ENCODE peak calls at places on chromosome 13, in four cellular contexts. W is Panc1, X is breast epithelium, A is suprapubic skin. E is an unnamed sample.
A peak's percentile ranks its signal among the peaks of the same experiment; 100 is the strongest.

GRCh38 chr13:33691980-33692379 is 126.0 kb upstream of the RFC3 start:
- DNase-seq in W (no peak), X (no peak), A (no peak), E (no peak)

GRCh38 chr13:52067237-52067636 is 42.7 kb downstream of the UTP14C start:
- DNase-seq in W (no peak), X (no peak), A (no peak), E (no peak)

GRCh38 chr13:30829788-30830637 is 76.1 kb upstream of the MEDAG start:
- DNase-seq in W (no peak), X (no peak), A (no peak), E (no peak)

GRCh38 chr13:107170270-107170931 is 602.5 kb upstream of the ARGLU1 start:
- DNase-seq in W (no peak), X (no peak), A (no peak), E (no peak)

GRCh38 chr13:33224686-33225085 is 60.9 kb downstream of the STARD13 start:
- DNase-seq in W (no peak), X (no peak), A (no peak), E (no peak)

GRCh38 chr13:25901460-25902376 is 150.1 kb downstream of the SHISA2 start:
- DNase-seq in W (peak; percentile 18), X (no peak), A (no peak), E (no peak)

GRCh38 chr13:53501387-53501786 is 472.8 kb downstream of the OLFM4 start:
- DNase-seq in W (no peak), X (no peak), A (no peak), E (no peak)

GRCh38 chr13:48297131-48297786 is 6.3 kb upstream of the RB1 start:
- DNase-seq in W (no peak), X (no peak), A (no peak), E (no peak)

GRCh38 chr13:28753208-28753892 is 34.6 kb upstream of the SLC46A3 start:
- DNase-seq in W (peak; percentile 8), X (peak; percentile 55), A (no peak), E (no peak)

GRCh38 chr13:30734434-30734833 is 909 bp upstream of the ALOX5AP start:
- DNase-seq in W (no peak), X (no peak), A (no peak), E (no peak)

DNA sequence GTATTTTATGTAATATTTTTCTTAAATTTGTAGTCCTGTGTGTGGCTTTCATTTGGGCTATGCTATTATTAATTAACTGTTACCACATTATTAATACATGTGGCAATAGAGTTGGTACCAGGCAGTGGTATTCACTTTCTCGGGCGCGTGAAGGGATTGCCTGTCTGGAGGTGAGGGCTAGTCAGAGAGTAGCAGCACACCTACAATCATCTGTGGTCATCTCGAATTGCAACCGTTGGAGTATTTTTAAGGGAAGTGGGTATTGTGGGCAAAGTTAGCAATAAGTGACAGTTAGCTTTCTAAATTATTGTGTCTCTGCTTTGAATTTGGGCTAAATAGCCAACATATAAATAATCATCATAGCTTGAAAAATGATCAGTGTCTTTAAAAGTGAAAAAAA is 20.0 kb upstream of the GPR18 start:
- DNase-seq in W (no peak), X (no peak), A (no peak), E (no peak)
- TF ChIP-seq POLR2AphosphoS5 in W (no peak), X (no peak), A (no peak), E (no peak)

GRCh38 chr13:77430377-77430951 is 103.6 kb upstream of the MYCBP2 start:
- DNase-seq in W (no peak), X (no peak), A (no peak), E (no peak)
- TF ChIP-seq POLR2AphosphoS5 in W (no peak), X (no peak), A (no peak), E (no peak)

GRCh38 chr13:46492946-46493345 is 60.0 kb upstream of the LRCH1 start:
- DNase-seq in W (no peak), X (no peak), A (no peak), E (no peak)

GRCh38 chr13:46496086-46496485 is 56.9 kb upstream of the LRCH1 start:
- DNase-seq in W (no peak), X (no peak), A (no peak), E (no peak)

GRCh38 chr13:46495066-46495465 is 57.9 kb upstream of the LRCH1 start:
- DNase-seq in W (no peak), X (no peak), A (no peak), E (no peak)

GRCh38 chr13:46498650-46499049 is 54.3 kb upstream of the LRCH1 start:
- DNase-seq in W (no peak), X (no peak), A (no peak), E (no peak)

GRCh38 chr13:46495647-46496046 is 57.3 kb upstream of the LRCH1 start:
- DNase-seq in W (no peak), X (no peak), A (no peak), E (no peak)
- TF ChIP-seq POLR2AphosphoS5 in W (no peak), X (no peak), A (no peak), E (no peak)

GRCh38 chr13:42275098-42275471 is 3.1 kb downstream of the AKAP11 start:
- DNase-seq in W (no peak), X (no peak), A (no peak), E (no peak)
- TF ChIP-seq POLR2AphosphoS5 in W (no peak), X (no peak), A (no peak), E (no peak)

GRCh38 chr13:44306401-44307192 is 67.0 kb upstream of the SERP2 start:
- DNase-seq in W (peak; percentile 47), X (peak; percentile 66), A (no peak), E (peak; percentile 80)
- TF ChIP-seq POLR2AphosphoS5 in W (no peak), X (peak; percentile 66), A (no peak), E (peak; percentile 60)

DNA sequence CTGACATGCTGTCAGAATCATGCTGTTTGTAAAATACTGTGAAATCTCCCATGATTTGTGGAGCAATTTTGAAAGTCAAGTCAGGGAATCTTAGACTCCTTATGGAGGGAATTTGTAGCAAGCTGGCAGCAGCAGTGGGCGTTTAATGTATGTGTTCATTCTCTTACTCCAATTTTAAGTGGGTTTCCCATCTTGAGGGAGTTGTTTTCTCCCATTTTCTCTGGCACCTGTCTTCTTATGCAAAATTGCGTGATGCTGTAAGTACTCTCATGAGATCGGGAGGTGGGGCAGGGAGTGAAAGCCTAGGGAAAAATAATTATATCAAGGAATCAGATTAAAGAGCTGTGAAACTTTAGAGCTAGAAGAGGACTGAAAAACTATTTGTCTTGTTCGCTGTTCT is 16.0 kb upstream of the GTF2F2 start:
- DNase-seq in W (no peak), X (no peak), A (no peak), E (no peak)
- TF ChIP-seq POLR2AphosphoS5 in W (no peak), X (no peak), A (no peak), E (no peak)

GRCh38 chr13:24007979-24008620 is 110.8 kb upstream of the C1QTNF9B start:
- DNase-seq in W (no peak), X (no peak), A (no peak), E (peak; percentile 54)
- TF ChIP-seq POLR2AphosphoS5 in W (no peak), X (no peak), A (no peak), E (no peak)

E was measured in vagina.